ENCODE peak calls at places on chromosomes 3 and 15, in nine cellular contexts. One of them, this sample, is unnamed.

GRCh38 chr15:25242957-25243799 is 195.6 kb downstream of the UBE3A start:
- DNase-seq in CD4-positive, alpha-beta memory T cell: no peak
- DNase-seq in NCI-H2029: no peak
- DNase-seq in NCI-H1417: no peak
- DNase-seq in tibial artery: peak
- DNase-seq in amniotic stem cell: no peak
- DNase-seq in AG08396: no peak
- DNase-seq in putamen: no peak
- DNase-seq in A673: no peak
- DNase-seq in this sample: no peak

GRCh38 chr3:32226875-32227500 is 11.5 kb upstream of the CMTM8 start:
- DNase-seq in CD4-positive, alpha-beta memory T cell: no peak
- DNase-seq in NCI-H2029: no peak
- DNase-seq in NCI-H1417: peak
- DNase-seq in tibial artery: no peak
- DNase-seq in amniotic stem cell: no peak
- DNase-seq in AG08396: no peak
- DNase-seq in putamen: peak
- DNase-seq in A673: peak
- DNase-seq in this sample: no peak

GRCh38 chr15:58574612-58575011 is 142.8 kb downstream of the LIPC start:
- DNase-seq in CD4-positive, alpha-beta memory T cell: no peak
- DNase-seq in NCI-H2029: no peak
- DNase-seq in NCI-H1417: no peak
- DNase-seq in tibial artery: no peak
- DNase-seq in amniotic stem cell: no peak
- DNase-seq in AG08396: no peak
- DNase-seq in putamen: no peak
- DNase-seq in A673: no peak
- DNase-seq in this sample: no peak

GRCh38 chr3:146589899-146590508 is 15.1 kb downstream of the PLSCR5 start:
- DNase-seq in CD4-positive, alpha-beta memory T cell: no peak
- DNase-seq in NCI-H2029: no peak
- DNase-seq in NCI-H1417: peak
- DNase-seq in tibial artery: no peak
- DNase-seq in amniotic stem cell: peak
- DNase-seq in AG08396: peak
- DNase-seq in putamen: peak
- DNase-seq in A673: peak
- DNase-seq in this sample: no peak

GRCh38 chr15:31257286-31257685 is 69.3 kb upstream of the KLF13 start:
- DNase-seq in CD4-positive, alpha-beta memory T cell: no peak
- DNase-seq in NCI-H2029: no peak
- DNase-seq in NCI-H1417: no peak
- DNase-seq in tibial artery: no peak
- DNase-seq in amniotic stem cell: no peak
- DNase-seq in AG08396: no peak
- DNase-seq in putamen: no peak
- DNase-seq in A673: no peak
- DNase-seq in this sample: no peak

GRCh38 chr3:44861412-44862220 is at the start of gene TMEM42:
- DNase-seq in CD4-positive, alpha-beta memory T cell: peak
- DNase-seq in NCI-H2029: peak
- DNase-seq in NCI-H1417: peak
- DNase-seq in tibial artery: peak
- DNase-seq in amniotic stem cell: peak
- DNase-seq in AG08396: peak
- DNase-seq in putamen: peak
- DNase-seq in A673: peak
- DNase-seq in this sample: peak

GRCh38 chr15:99998661-99999101 is 265.4 kb upstream of the LYSMD4 start:
- DNase-seq in CD4-positive, alpha-beta memory T cell: no peak
- DNase-seq in NCI-H2029: no peak
- DNase-seq in NCI-H1417: no peak
- DNase-seq in tibial artery: peak
- DNase-seq in amniotic stem cell: no peak
- DNase-seq in AG08396: no peak
- DNase-seq in putamen: no peak
- DNase-seq in A673: no peak
- DNase-seq in this sample: no peak

GRCh38 chr15:64731012-64731806 is 44.2 kb downstream of the RBPMS2 start:
- DNase-seq in CD4-positive, alpha-beta memory T cell: peak
- DNase-seq in NCI-H2029: peak
- DNase-seq in NCI-H1417: peak
- DNase-seq in tibial artery: peak
- DNase-seq in amniotic stem cell: peak
- DNase-seq in AG08396: peak
- DNase-seq in putamen: peak
- DNase-seq in A673: peak
- DNase-seq in this sample: peak

GRCh38 chr3:185502987-185503386 is 4.2 kb upstream of the TMEM41A start:
- DNase-seq in CD4-positive, alpha-beta memory T cell: no peak
- DNase-seq in NCI-H2029: no peak
- DNase-seq in NCI-H1417: no peak
- DNase-seq in tibial artery: no peak
- DNase-seq in amniotic stem cell: no peak
- DNase-seq in AG08396: no peak
- DNase-seq in putamen: no peak
- DNase-seq in A673: no peak
- DNase-seq in this sample: no peak

This sample was measured in naive thymus-derived CD4-positive, alpha-beta T cell.